ENCODE peak calls at places on chromosomes 7 and 10, in five cellular contexts. One of them, this sample, is unnamed.
A peak's percentile ranks its signal among the peaks of the same experiment; 100 is the strongest.

GRCh38 chr7:33710608-33711007 is 194.7 kb upstream of the BMPER start:
- DNase-seq in tibial artery: no peak
- DNase-seq in adrenal gland: no peak
- DNase-seq in IMR-90: peak; percentile 14
- DNase-seq in uterus: no peak
- DNase-seq in this sample: no peak

GRCh38 chr7:22821702-22822485 is 755 bp downstream of the TOMM7 start:
- DNase-seq in tibial artery: no peak
- DNase-seq in uterus: no peak
- DNase-seq in adrenal gland: peak; percentile 22
- DNase-seq in IMR-90: no peak
- DNase-seq in this sample: peak; percentile 1

GRCh38 chr7:52586704-52587103 is 448.7 kb upstream of the POM121L12 start:
- DNase-seq in tibial artery: no peak
- DNase-seq in IMR-90: no peak
- DNase-seq in adrenal gland: no peak
- DNase-seq in uterus: no peak
- DNase-seq in this sample: no peak

GRCh38 chr10:126124923-126125322 is 228.6 kb downstream of the FANK1 start:
- DNase-seq in adrenal gland: no peak
- DNase-seq in tibial artery: no peak
- DNase-seq in uterus: no peak
- DNase-seq in IMR-90: peak; percentile 20
- DNase-seq in this sample: no peak

GRCh38 chr7:94975316-94975715 is 67.9 kb downstream of the PPP1R9A start:
- DNase-seq in tibial artery: no peak
- DNase-seq in adrenal gland: no peak
- DNase-seq in uterus: no peak
- DNase-seq in IMR-90: no peak
- DNase-seq in this sample: no peak

GRCh38 chr10:4130685-4131084 is 345.7 kb upstream of the KLF6 start:
- DNase-seq in adrenal gland: no peak
- DNase-seq in tibial artery: no peak
- DNase-seq in IMR-90: no peak
- DNase-seq in uterus: no peak
- DNase-seq in this sample: no peak

GRCh38 chr7:510061-510481 is 9.6 kb downstream of the PDGFA start:
- DNase-seq in IMR-90: no peak
- DNase-seq in adrenal gland: no peak
- DNase-seq in uterus: no peak
- DNase-seq in tibial artery: no peak
- DNase-seq in this sample: no peak

GRCh38 chr10:66844176-66844947 is 81.5 kb upstream of the LRRTM3 start:
- DNase-seq in adrenal gland: no peak
- DNase-seq in IMR-90: no peak
- DNase-seq in tibial artery: no peak
- DNase-seq in uterus: no peak
- DNase-seq in this sample: no peak

GRCh38 chr10:85187047-85187446 is 858.7 kb downstream of the CCSER2 start:
- DNase-seq in IMR-90: no peak
- DNase-seq in tibial artery: no peak
- DNase-seq in uterus: no peak
- DNase-seq in adrenal gland: no peak
- DNase-seq in this sample: no peak

GRCh38 chr7:37643876-37644275 is 39.7 kb upstream of the GPR141 start:
- DNase-seq in adrenal gland: no peak
- DNase-seq in uterus: no peak
- DNase-seq in IMR-90: no peak
- DNase-seq in tibial artery: no peak
- DNase-seq in this sample: no peak

GRCh38 chr7:114423218-114423496 is 8.5 kb downstream of the FOXP2 start:
- DNase-seq in uterus: no peak
- DNase-seq in IMR-90: no peak
- DNase-seq in tibial artery: no peak
- DNase-seq in adrenal gland: no peak
- DNase-seq in this sample: no peak

GRCh38 chr7:106038916-106039315 is 73.2 kb downstream of the SYPL1 start:
- DNase-seq in IMR-90: no peak
- DNase-seq in tibial artery: no peak
- DNase-seq in adrenal gland: no peak
- DNase-seq in uterus: no peak
- DNase-seq in this sample: no peak

GRCh38 chr10:28250782-28251181 is 52.1 kb downstream of the MPP7 start:
- DNase-seq in uterus: no peak
- DNase-seq in IMR-90: peak; percentile 51
- DNase-seq in tibial artery: no peak
- DNase-seq in adrenal gland: no peak
- DNase-seq in this sample: no peak

GRCh38 chr7:67821116-67821515 is 824.5 kb downstream of the TYW1 start:
- DNase-seq in tibial artery: no peak
- DNase-seq in uterus: no peak
- DNase-seq in IMR-90: no peak
- DNase-seq in adrenal gland: no peak
- DNase-seq in this sample: no peak

GRCh38 chr7:86908948-86909347 is 150.5 kb downstream of the ELAPOR2 start:
- DNase-seq in tibial artery: no peak
- DNase-seq in uterus: no peak
- DNase-seq in IMR-90: no peak
- DNase-seq in adrenal gland: no peak
- DNase-seq in this sample: no peak

GRCh38 chr10:26737730-26738129 is 40.2 kb downstream of the PDSS1 start:
- DNase-seq in IMR-90: peak; percentile 55
- DNase-seq in uterus: no peak
- DNase-seq in adrenal gland: peak; percentile 39
- DNase-seq in tibial artery: peak; percentile 45
- DNase-seq in this sample: no peak

GRCh38 chr10:79379512-79380124 is 32.3 kb downstream of the PPIF start:
- DNase-seq in IMR-90: no peak
- DNase-seq in uterus: peak; percentile 57
- DNase-seq in tibial artery: no peak
- DNase-seq in adrenal gland: no peak
- DNase-seq in this sample: no peak

GRCh38 chr10:69893271-69893900 is 91.7 kb downstream of the COL13A1 start:
- DNase-seq in tibial artery: no peak
- DNase-seq in uterus: no peak
- DNase-seq in adrenal gland: no peak
- DNase-seq in IMR-90: no peak
- DNase-seq in this sample: no peak

GRCh38 chr10:89207181-89207800 is at the start of gene CH25H:
- DNase-seq in uterus: peak; percentile 80
- DNase-seq in adrenal gland: peak; percentile 74
- DNase-seq in IMR-90: peak; percentile 74
- DNase-seq in tibial artery: peak; percentile 84
- DNase-seq in this sample: peak; percentile 70

GRCh38 chr7:122791959-122792545 is 89.3 kb upstream of the RNF148 start:
- DNase-seq in adrenal gland: no peak
- DNase-seq in tibial artery: no peak
- DNase-seq in IMR-90: no peak
- DNase-seq in uterus: no peak
- DNase-seq in this sample: no peak
- H3K27ac ChIP-seq in adrenal gland: no peak overlapping the region
- H3K27ac ChIP-seq in tibial artery: no peak overlapping the region
- H3K27ac ChIP-seq in IMR-90: no peak overlapping the region
- H3K27ac ChIP-seq in uterus: no peak overlapping the region
- H3K27ac ChIP-seq in this sample: no peak overlapping the region

GRCh38 chr10:88115406-88115805 is 252.0 kb downstream of the PTEN start:
- DNase-seq in IMR-90: no peak
- DNase-seq in uterus: no peak
- DNase-seq in adrenal gland: no peak
- DNase-seq in tibial artery: no peak
- DNase-seq in this sample: no peak
- H3K27ac ChIP-seq in IMR-90: peak overlapping the region; percentile 46
- H3K27ac ChIP-seq in uterus: no peak overlapping the region
- H3K27ac ChIP-seq in adrenal gland: no peak overlapping the region
- H3K27ac ChIP-seq in tibial artery: no peak overlapping the region
- H3K27ac ChIP-seq in this sample: no peak overlapping the region

DNA sequence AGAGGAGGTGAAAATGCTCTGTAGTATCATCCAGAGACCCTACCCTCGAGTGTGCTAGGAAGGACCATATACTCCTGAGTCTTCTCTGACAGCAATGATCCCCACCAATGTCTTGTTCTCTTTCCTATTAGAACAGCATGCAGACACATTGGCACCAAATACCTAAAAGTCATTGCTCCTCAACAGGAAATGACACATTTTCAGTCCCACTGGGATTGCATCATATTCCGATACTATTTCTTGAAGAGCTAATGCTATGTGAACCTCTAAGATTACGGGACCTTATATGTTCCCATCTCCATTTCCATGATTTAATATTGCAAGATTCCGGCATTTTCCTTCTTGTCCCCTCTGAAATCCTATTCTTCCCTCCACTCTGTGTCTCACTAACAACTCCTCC is 177.4 kb downstream of the NRP1 start:
- DNase-seq in uterus: no peak
- DNase-seq in tibial artery: no peak
- DNase-seq in IMR-90: peak; percentile 68
- DNase-seq in adrenal gland: no peak
- DNase-seq in this sample: no peak
- H3K27ac ChIP-seq in uterus: no peak overlapping the region
- H3K27ac ChIP-seq in tibial artery: no peak overlapping the region
- H3K27ac ChIP-seq in IMR-90: peak overlapping the region; percentile 39
- H3K27ac ChIP-seq in adrenal gland: no peak overlapping the region
- H3K27ac ChIP-seq in this sample: no peak overlapping the region

DNA sequence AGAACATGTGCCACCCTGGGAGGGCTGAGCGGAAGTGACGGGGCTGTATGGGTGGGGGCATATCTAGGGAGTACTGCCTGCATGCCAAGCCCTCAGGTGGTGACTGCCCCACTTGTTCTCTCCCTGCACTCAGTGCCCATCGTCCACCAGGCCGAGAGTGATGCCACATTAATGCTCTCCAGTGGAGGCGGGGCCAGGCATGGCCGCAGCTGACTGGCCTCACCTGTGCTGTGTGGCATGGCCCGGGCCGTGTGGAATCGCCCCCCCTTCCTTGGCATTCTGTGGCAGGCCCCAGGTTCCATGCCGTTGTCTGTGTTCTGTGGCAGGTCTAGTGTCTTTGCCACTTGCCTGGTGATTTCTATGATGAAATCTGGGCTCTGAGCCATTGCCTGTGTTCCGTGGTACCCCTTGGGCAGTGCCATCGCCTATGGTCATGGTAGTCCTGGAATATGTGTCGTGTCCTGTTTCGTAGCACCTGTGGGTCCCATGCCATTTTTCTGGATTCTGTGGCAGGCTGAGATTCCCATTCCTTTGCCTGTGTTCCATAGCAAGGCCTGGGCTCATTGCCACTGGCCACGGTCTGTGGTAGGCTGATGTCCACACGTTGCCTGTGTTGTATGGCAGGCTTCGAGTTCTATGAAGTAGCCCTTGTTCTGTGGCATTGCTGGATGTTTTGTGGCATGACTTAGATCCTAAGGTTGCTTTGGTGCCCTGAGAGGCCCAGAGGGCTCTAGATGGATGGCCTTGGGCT is 8.9 kb downstream of the FLNC start:
- DNase-seq in tibial artery: no peak
- DNase-seq in IMR-90: no peak
- DNase-seq in adrenal gland: no peak
- DNase-seq in uterus: peak; percentile 13
- DNase-seq in this sample: no peak
- H3K27ac ChIP-seq in tibial artery: no peak overlapping the region
- H3K27ac ChIP-seq in IMR-90: no peak overlapping the region
- H3K27ac ChIP-seq in adrenal gland: no peak overlapping the region
- H3K27ac ChIP-seq in uterus: no peak overlapping the region
- H3K27ac ChIP-seq in this sample: peak overlapping the region; percentile 93